ENCODE peak calls at places on chromosomes 5 and 9, in four cellular contexts. G is HepG2, L is left lung, P is Panc1. H is an unnamed sample. For H3K36me3, the result is how much of the 10 kb centered on the place peaks cover.

GRCh38 chr9:15142903-15143534 is 164.0 kb downstream of the TTC39B start:
- ATAC-seq in G (peak), L (peak), P (no peak), H (peak)

GRCh38 chr5:31632460-31632859 is 6.5 kb upstream of the PDZD2 start:
- ATAC-seq in G (no peak), L (no peak), P (no peak), H (no peak)

GRCh38 chr5:53256746-53257145 is 147.2 kb upstream of the MOCS2 start:
- ATAC-seq in G (no peak), L (no peak), P (no peak), H (no peak)

GRCh38 chr5:1871441-1871840 is 11.3 kb downstream of the IRX4 start:
- ATAC-seq in G (no peak), L (no peak), P (no peak), H (no peak)

GRCh38 chr9:74277532-74277931 is 219.6 kb upstream of the RORB start:
- ATAC-seq in G (no peak), L (no peak), P (no peak), H (no peak)

GRCh38 chr9:137459147-137459600 is at the start of gene NSMF:
- ATAC-seq in G (peak), L (peak), P (peak), H (peak)

GRCh38 chr9:20865357-20865756 is 166.1 kb downstream of the HACD4 start:
- ATAC-seq in G (no peak), L (no peak), P (no peak), H (no peak)

GRCh38 chr9:136021891-136022681 is 60.9 kb upstream of the UBAC1 start:
- ATAC-seq in G (no peak), L (no peak), P (no peak), H (no peak)

GRCh38 chr9:6894135-6894534 is 136.4 kb downstream of the KDM4C start:
- ATAC-seq in G (no peak), L (no peak), P (no peak), H (no peak)
- H3K27ac ChIP-seq in G (no peak), L (no peak), P (no peak), H (no peak)

DNA sequence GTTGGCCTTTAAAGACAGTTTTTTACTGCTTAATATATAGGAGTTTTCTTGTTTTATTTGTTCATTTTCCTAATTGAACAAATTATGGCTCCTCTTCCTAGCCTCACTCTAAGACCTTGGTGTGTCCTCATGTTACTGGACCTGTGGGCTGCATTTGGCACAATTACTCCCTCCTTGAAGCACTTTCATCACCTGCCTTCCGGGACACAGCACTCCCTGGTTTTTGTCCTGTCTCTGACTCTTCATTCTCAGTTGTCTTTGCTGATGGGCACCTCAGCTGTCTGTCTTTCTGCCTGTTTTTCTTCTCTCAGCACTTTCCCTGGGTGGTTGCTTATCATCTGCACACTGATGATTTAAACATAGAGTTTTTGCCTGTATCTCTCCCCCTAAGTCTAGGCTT is 13.6 kb downstream of the GTF3C4 start:
- ATAC-seq in G (no peak), L (no peak), P (no peak), H (no peak)
- H3K36me3 ChIP-seq in G (under half), L (under half), P (under half), H (under half)

DNA sequence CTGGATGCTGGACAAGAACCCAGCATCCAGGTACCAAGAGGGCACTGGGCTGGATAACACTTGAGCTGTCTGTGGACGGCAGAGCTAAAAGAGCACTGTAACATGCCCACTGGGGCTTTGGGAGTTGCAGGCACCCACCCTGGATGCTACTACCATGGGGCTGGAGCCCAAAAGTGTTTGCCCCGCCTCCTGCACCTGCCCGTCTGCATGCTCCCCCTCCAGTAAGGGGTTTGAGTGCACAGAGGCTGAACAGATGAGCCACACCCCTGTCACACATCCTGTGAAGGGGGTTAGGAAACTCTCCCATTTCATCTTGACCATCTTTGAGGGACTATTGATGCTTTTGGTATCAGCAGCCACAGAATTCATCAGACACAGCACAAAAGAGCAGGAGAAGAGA is 69.0 kb downstream of the LIX1 start:
- ATAC-seq in G (no peak), L (no peak), P (no peak), H (no peak)
- H3K27ac ChIP-seq in G (no peak), L (no peak), P (no peak), H (no peak)

GRCh38 chr5:66344544-66344943 is 200.4 kb downstream of the SREK1 start:
- ATAC-seq in G (no peak), L (no peak), P (no peak), H (no peak)
- H3K36me3 ChIP-seq in G (under half), L (under half), P (under half), H (under half)

GRCh38 chr9:131651160-131651559 is 88.7 kb downstream of the RAPGEF1 start:
- ATAC-seq in G (no peak), L (no peak), P (no peak), H (no peak)

GRCh38 chr9:131651599-131651998 is 88.3 kb downstream of the RAPGEF1 start:
- ATAC-seq in G (no peak), L (peak), P (no peak), H (peak)

GRCh38 chr9:131649646-131650045 is 90.2 kb downstream of the RAPGEF1 start:
- ATAC-seq in G (no peak), L (no peak), P (no peak), H (no peak)

GRCh38 chr9:131654857-131655577 is 84.9 kb downstream of the RAPGEF1 start:
- ATAC-seq in G (peak), L (peak), P (no peak), H (no peak)

GRCh38 chr9:131650254-131650653 is 89.6 kb downstream of the RAPGEF1 start:
- ATAC-seq in G (no peak), L (peak), P (no peak), H (peak)
- H3K27ac ChIP-seq in G (no peak), L (peak), P (no peak), H (peak)

DNA sequence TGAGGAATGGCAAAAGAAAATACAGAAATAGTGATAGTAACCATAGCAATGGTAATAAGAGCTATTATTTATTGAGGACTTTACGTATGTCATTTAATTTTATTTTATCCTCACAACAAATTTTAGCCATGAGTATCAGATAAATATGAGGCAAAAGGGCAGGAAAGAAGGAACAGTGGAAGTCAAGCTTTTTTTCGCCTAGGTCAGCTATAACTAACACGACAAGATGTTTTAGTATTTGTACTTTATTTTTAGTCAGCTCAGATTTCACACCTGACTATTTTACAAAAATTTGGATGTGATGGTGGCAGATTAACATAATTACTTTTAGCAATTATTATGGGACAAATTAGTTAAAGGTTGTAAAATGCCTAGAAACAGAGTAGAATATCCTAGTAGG is 34.8 kb upstream of the CDKN2B start:
- ATAC-seq in G (no peak), L (no peak), P (no peak), H (no peak)
- H3K36me3 ChIP-seq in G (under half), L (under half), P (under half), H (under half)

GRCh38 chr5:132021654-132022053 is 10.2 kb upstream of the ACSL6 start:
- ATAC-seq in G (no peak), L (no peak), P (no peak), H (no peak)
- H3K27ac ChIP-seq in G (no peak), L (no peak), P (no peak), H (no peak)

DNA sequence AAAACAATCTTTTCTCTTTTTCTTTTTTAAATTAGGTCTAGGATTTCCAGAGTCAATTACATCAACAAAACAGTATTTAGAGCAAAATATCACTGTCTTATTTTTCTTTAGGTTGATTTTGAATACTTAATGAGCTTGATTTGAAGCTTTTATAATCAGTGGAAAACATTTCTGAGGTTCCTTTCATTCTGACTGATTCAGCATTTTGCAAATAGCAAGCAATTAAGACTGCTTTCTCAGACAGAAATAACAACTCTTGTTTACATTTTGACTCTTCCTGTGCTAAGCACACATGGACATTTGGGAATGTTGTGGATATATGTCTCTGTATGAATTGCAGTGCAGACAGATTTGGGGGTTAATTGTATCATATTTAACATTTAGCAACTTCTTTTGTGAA is 22.3 kb upstream of the MCCC2 start:
- ATAC-seq in G (no peak), L (no peak), P (no peak), H (no peak)
- H3K36me3 ChIP-seq in G (under half), L (under half), P (under half), H (under half)

H was measured in gastroesophageal sphincter.